ENCODE peak calls at places on chromosomes 11 and 22, in nine cellular contexts. One of them, this sample, is unnamed.
A peak's percentile ranks its signal among the peaks of the same experiment; 100 is the strongest.

GRCh38 chr11:129853508-129854228 is 38.0 kb downstream of the TMEM45B start:
- DNase-seq in KG1: no peak
- DNase-seq in ovary: peak; percentile 47
- DNase-seq in NCI-H187: peak; percentile 86
- DNase-seq in CD4-positive, alpha-beta T cell: peak; percentile 84
- DNase-seq in NCI-H748 treated with DMSO at 0.1 percent for 48 hours: peak; percentile 82
- DNase-seq in HS-5: no peak
- DNase-seq in AG09319: peak; percentile 27
- DNase-seq in mucosa of gallbladder: peak; percentile 83
- DNase-seq in this sample: no peak

GRCh38 chr11:75279273-75279672 is 38.7 kb downstream of the TPBGL start:
- DNase-seq in mucosa of gallbladder: no peak
- DNase-seq in ovary: no peak
- DNase-seq in NCI-H748 treated with DMSO at 0.1 percent for 48 hours: no peak
- DNase-seq in CD4-positive, alpha-beta T cell: no peak
- DNase-seq in AG09319: no peak
- DNase-seq in HS-5: no peak
- DNase-seq in KG1: no peak
- DNase-seq in NCI-H187: no peak
- DNase-seq in this sample: no peak

GRCh38 chr11:11620966-11621880 is 582 bp downstream of the GALNT18 start:
- DNase-seq in NCI-H187: no peak
- DNase-seq in HS-5: no peak
- DNase-seq in ovary: peak; percentile 37
- DNase-seq in CD4-positive, alpha-beta T cell: no peak
- DNase-seq in NCI-H748 treated with DMSO at 0.1 percent for 48 hours: peak; percentile 58
- DNase-seq in KG1: peak; percentile 74
- DNase-seq in mucosa of gallbladder: peak; percentile 29
- DNase-seq in AG09319: no peak
- DNase-seq in this sample: no peak

GRCh38 chr11:47020793-47021624 is 84.4 kb downstream of the CSTPP1 start:
- DNase-seq in NCI-H187: no peak
- DNase-seq in CD4-positive, alpha-beta T cell: no peak
- DNase-seq in AG09319: no peak
- DNase-seq in HS-5: no peak
- DNase-seq in NCI-H748 treated with DMSO at 0.1 percent for 48 hours: peak; percentile 26
- DNase-seq in KG1: no peak
- DNase-seq in mucosa of gallbladder: no peak
- DNase-seq in ovary: no peak
- DNase-seq in this sample: no peak

GRCh38 chr11:15158351-15159015 is 43.8 kb downstream of the INSC start:
- DNase-seq in CD4-positive, alpha-beta T cell: no peak
- DNase-seq in AG09319: no peak
- DNase-seq in ovary: no peak
- DNase-seq in HS-5: peak; percentile 46
- DNase-seq in KG1: no peak
- DNase-seq in NCI-H187: no peak
- DNase-seq in mucosa of gallbladder: no peak
- DNase-seq in NCI-H748 treated with DMSO at 0.1 percent for 48 hours: no peak
- DNase-seq in this sample: no peak

GRCh38 chr11:119907934-119908760 is 179.1 kb upstream of the NECTIN1 start:
- DNase-seq in CD4-positive, alpha-beta T cell: no peak
- DNase-seq in ovary: no peak
- DNase-seq in mucosa of gallbladder: no peak
- DNase-seq in NCI-H748 treated with DMSO at 0.1 percent for 48 hours: no peak
- DNase-seq in HS-5: no peak
- DNase-seq in AG09319: no peak
- DNase-seq in KG1: no peak
- DNase-seq in NCI-H187: no peak
- DNase-seq in this sample: no peak

GRCh38 chr11:114953039-114953438 is 274.7 kb downstream of the NXPE2 start:
- DNase-seq in mucosa of gallbladder: no peak
- DNase-seq in KG1: no peak
- DNase-seq in NCI-H748 treated with DMSO at 0.1 percent for 48 hours: peak; percentile 1
- DNase-seq in ovary: no peak
- DNase-seq in HS-5: no peak
- DNase-seq in CD4-positive, alpha-beta T cell: no peak
- DNase-seq in AG09319: no peak
- DNase-seq in NCI-H187: no peak
- DNase-seq in this sample: no peak

GRCh38 chr11:17352925-17353227 is 1.3 kb downstream of the NCR3LG1 start:
- DNase-seq in NCI-H748 treated with DMSO at 0.1 percent for 48 hours: peak; percentile 82
- DNase-seq in AG09319: no peak
- DNase-seq in ovary: peak; percentile 40
- DNase-seq in CD4-positive, alpha-beta T cell: no peak
- DNase-seq in NCI-H187: peak; percentile 23
- DNase-seq in KG1: no peak
- DNase-seq in HS-5: no peak
- DNase-seq in mucosa of gallbladder: peak; percentile 26
- DNase-seq in this sample: peak; percentile 30

GRCh38 chr11:94924074-94925031 is 49.0 kb downstream of the CWC15 start:
- DNase-seq in mucosa of gallbladder: no peak
- DNase-seq in ovary: no peak
- DNase-seq in NCI-H748 treated with DMSO at 0.1 percent for 48 hours: no peak
- DNase-seq in NCI-H187: no peak
- DNase-seq in KG1: no peak
- DNase-seq in CD4-positive, alpha-beta T cell: peak; percentile 9
- DNase-seq in HS-5: no peak
- DNase-seq in AG09319: no peak
- DNase-seq in this sample: no peak

GRCh38 chr11:28089378-28089777 is 18.6 kb downstream of the KIF18A start:
- DNase-seq in KG1: no peak
- DNase-seq in HS-5: no peak
- DNase-seq in NCI-H187: no peak
- DNase-seq in ovary: no peak
- DNase-seq in NCI-H748 treated with DMSO at 0.1 percent for 48 hours: no peak
- DNase-seq in AG09319: no peak
- DNase-seq in mucosa of gallbladder: no peak
- DNase-seq in CD4-positive, alpha-beta T cell: no peak
- DNase-seq in this sample: no peak

GRCh38 chr11:73249858-73250773 is 22.0 kb upstream of the P2RY6 start:
- DNase-seq in CD4-positive, alpha-beta T cell: no peak
- DNase-seq in NCI-H187: no peak
- DNase-seq in ovary: no peak
- DNase-seq in AG09319: no peak
- DNase-seq in mucosa of gallbladder: no peak
- DNase-seq in KG1: no peak
- DNase-seq in NCI-H748 treated with DMSO at 0.1 percent for 48 hours: no peak
- DNase-seq in HS-5: no peak
- DNase-seq in this sample: no peak

GRCh38 chr11:19869946-19870589 is 157.4 kb downstream of the NAV2 start:
- DNase-seq in NCI-H748 treated with DMSO at 0.1 percent for 48 hours: no peak
- DNase-seq in mucosa of gallbladder: no peak
- DNase-seq in KG1: no peak
- DNase-seq in HS-5: no peak
- DNase-seq in NCI-H187: no peak
- DNase-seq in CD4-positive, alpha-beta T cell: no peak
- DNase-seq in AG09319: no peak
- DNase-seq in ovary: no peak
- DNase-seq in this sample: no peak

GRCh38 chr11:9808943-9809342 is 145.1 kb downstream of the SWAP70 start:
- DNase-seq in ovary: no peak
- DNase-seq in CD4-positive, alpha-beta T cell: no peak
- DNase-seq in NCI-H748 treated with DMSO at 0.1 percent for 48 hours: no peak
- DNase-seq in HS-5: no peak
- DNase-seq in NCI-H187: no peak
- DNase-seq in mucosa of gallbladder: no peak
- DNase-seq in KG1: no peak
- DNase-seq in AG09319: no peak
- DNase-seq in this sample: no peak

GRCh38 chr11:33775832-33776231 is 1.5 kb upstream of the FBXO3 start:
- DNase-seq in CD4-positive, alpha-beta T cell: no peak
- DNase-seq in NCI-H748 treated with DMSO at 0.1 percent for 48 hours: no peak
- DNase-seq in KG1: no peak
- DNase-seq in AG09319: no peak
- DNase-seq in ovary: no peak
- DNase-seq in mucosa of gallbladder: no peak
- DNase-seq in HS-5: no peak
- DNase-seq in NCI-H187: no peak
- DNase-seq in this sample: no peak

GRCh38 chr11:124834526-124835190 is 30.6 kb upstream of the ROBO3 start:
- DNase-seq in ovary: no peak
- DNase-seq in NCI-H187: no peak
- DNase-seq in AG09319: no peak
- DNase-seq in mucosa of gallbladder: no peak
- DNase-seq in KG1: no peak
- DNase-seq in HS-5: no peak
- DNase-seq in NCI-H748 treated with DMSO at 0.1 percent for 48 hours: no peak
- DNase-seq in CD4-positive, alpha-beta T cell: no peak
- DNase-seq in this sample: no peak

GRCh38 chr22:20026996-20027601 is 6.2 kb downstream of the TANGO2 start:
- DNase-seq in HS-5: no peak
- DNase-seq in AG09319: no peak
- DNase-seq in ovary: no peak
- DNase-seq in mucosa of gallbladder: no peak
- DNase-seq in NCI-H187: no peak
- DNase-seq in KG1: no peak
- DNase-seq in NCI-H748 treated with DMSO at 0.1 percent for 48 hours: no peak
- DNase-seq in CD4-positive, alpha-beta T cell: no peak
- DNase-seq in this sample: no peak

GRCh38 chr11:67275606-67276409 is 9.5 kb downstream of the GRK2 start:
- DNase-seq in AG09319: no peak
- DNase-seq in NCI-H187: no peak
- DNase-seq in mucosa of gallbladder: no peak
- DNase-seq in CD4-positive, alpha-beta T cell: no peak
- DNase-seq in ovary: peak; percentile 23
- DNase-seq in HS-5: no peak
- DNase-seq in NCI-H748 treated with DMSO at 0.1 percent for 48 hours: no peak
- DNase-seq in KG1: no peak
- DNase-seq in this sample: no peak

GRCh38 chr22:44540756-44541670 is 43.0 kb upstream of the RTL6 start:
- DNase-seq in CD4-positive, alpha-beta T cell: no peak
- DNase-seq in NCI-H187: no peak
- DNase-seq in NCI-H748 treated with DMSO at 0.1 percent for 48 hours: no peak
- DNase-seq in AG09319: no peak
- DNase-seq in HS-5: no peak
- DNase-seq in KG1: no peak
- DNase-seq in ovary: no peak
- DNase-seq in mucosa of gallbladder: no peak
- DNase-seq in this sample: no peak

GRCh38 chr11:121829159-121829643 is 286.8 kb downstream of the BLID start:
- DNase-seq in AG09319: peak; percentile 91
- DNase-seq in NCI-H748 treated with DMSO at 0.1 percent for 48 hours: no peak
- DNase-seq in NCI-H187: no peak
- DNase-seq in CD4-positive, alpha-beta T cell: no peak
- DNase-seq in mucosa of gallbladder: no peak
- DNase-seq in HS-5: peak; percentile 98
- DNase-seq in ovary: no peak
- DNase-seq in KG1: no peak
- DNase-seq in this sample: no peak

GRCh38 chr11:2130881-2131352 is 8.3 kb downstream of the IGF2 start:
- DNase-seq in NCI-H748 treated with DMSO at 0.1 percent for 48 hours: no peak
- DNase-seq in mucosa of gallbladder: no peak
- DNase-seq in ovary: no peak
- DNase-seq in KG1: no peak
- DNase-seq in CD4-positive, alpha-beta T cell: no peak
- DNase-seq in NCI-H187: no peak
- DNase-seq in AG09319: no peak
- DNase-seq in HS-5: no peak
- DNase-seq in this sample: no peak

GRCh38 chr11:125165664-125166346 is 1.3 kb downstream of the PKNOX2 start:
- DNase-seq in NCI-H748 treated with DMSO at 0.1 percent for 48 hours: no peak
- DNase-seq in HS-5: no peak
- DNase-seq in CD4-positive, alpha-beta T cell: no peak
- DNase-seq in mucosa of gallbladder: no peak
- DNase-seq in NCI-H187: no peak
- DNase-seq in ovary: no peak
- DNase-seq in AG09319: no peak
- DNase-seq in KG1: no peak
- DNase-seq in this sample: no peak

GRCh38 chr11:67539588-67539987 is 16.3 kb upstream of the CABP2 start:
- DNase-seq in CD4-positive, alpha-beta T cell: no peak
- DNase-seq in HS-5: no peak
- DNase-seq in mucosa of gallbladder: no peak
- DNase-seq in AG09319: no peak
- DNase-seq in NCI-H748 treated with DMSO at 0.1 percent for 48 hours: no peak
- DNase-seq in KG1: no peak
- DNase-seq in NCI-H187: no peak
- DNase-seq in ovary: no peak
- DNase-seq in this sample: no peak

GRCh38 chr22:50613291-50613981 is 12.8 kb downstream of the MAPK8IP2 start:
- DNase-seq in KG1: no peak
- DNase-seq in ovary: peak; percentile 54
- DNase-seq in NCI-H187: no peak
- DNase-seq in NCI-H748 treated with DMSO at 0.1 percent for 48 hours: peak; percentile 8
- DNase-seq in HS-5: no peak
- DNase-seq in CD4-positive, alpha-beta T cell: no peak
- DNase-seq in AG09319: no peak
- DNase-seq in mucosa of gallbladder: peak; percentile 74
- DNase-seq in this sample: no peak

GRCh38 chr22:26573026-26573662 is 16.8 kb downstream of the TPST2 start:
- DNase-seq in NCI-H748 treated with DMSO at 0.1 percent for 48 hours: no peak
- DNase-seq in ovary: no peak
- DNase-seq in NCI-H187: no peak
- DNase-seq in CD4-positive, alpha-beta T cell: no peak
- DNase-seq in HS-5: no peak
- DNase-seq in mucosa of gallbladder: peak; percentile 51
- DNase-seq in AG09319: no peak
- DNase-seq in KG1: peak; percentile 52
- DNase-seq in this sample: no peak

GRCh38 chr11:106956887-106957505 is 61.3 kb downstream of the GUCY1A2 start:
- DNase-seq in ovary: no peak
- DNase-seq in NCI-H187: no peak
- DNase-seq in NCI-H748 treated with DMSO at 0.1 percent for 48 hours: no peak
- DNase-seq in KG1: no peak
- DNase-seq in CD4-positive, alpha-beta T cell: no peak
- DNase-seq in AG09319: no peak
- DNase-seq in HS-5: no peak
- DNase-seq in mucosa of gallbladder: no peak
- DNase-seq in this sample: no peak

GRCh38 chr22:39808087-39808486 is 85.5 kb downstream of the ENTHD1 start:
- DNase-seq in NCI-H748 treated with DMSO at 0.1 percent for 48 hours: no peak
- DNase-seq in NCI-H187: no peak
- DNase-seq in KG1: no peak
- DNase-seq in HS-5: no peak
- DNase-seq in mucosa of gallbladder: no peak
- DNase-seq in CD4-positive, alpha-beta T cell: no peak
- DNase-seq in ovary: no peak
- DNase-seq in AG09319: no peak
- DNase-seq in this sample: peak; percentile 8

GRCh38 chr11:65047581-65048422 is 6.8 kb downstream of the SAC3D1 start:
- DNase-seq in HS-5: no peak
- DNase-seq in KG1: no peak
- DNase-seq in AG09319: no peak
- DNase-seq in mucosa of gallbladder: no peak
- DNase-seq in CD4-positive, alpha-beta T cell: no peak
- DNase-seq in NCI-H187: no peak
- DNase-seq in ovary: peak; percentile 46
- DNase-seq in NCI-H748 treated with DMSO at 0.1 percent for 48 hours: no peak
- DNase-seq in this sample: no peak

GRCh38 chr11:83827940-83828554 is 541.9 kb upstream of the CCDC90B start:
- DNase-seq in ovary: no peak
- DNase-seq in CD4-positive, alpha-beta T cell: no peak
- DNase-seq in KG1: peak; percentile 12
- DNase-seq in NCI-H748 treated with DMSO at 0.1 percent for 48 hours: peak; percentile 3
- DNase-seq in AG09319: no peak
- DNase-seq in mucosa of gallbladder: no peak
- DNase-seq in HS-5: peak; percentile 25
- DNase-seq in NCI-H187: peak; percentile 3
- DNase-seq in this sample: no peak

GRCh38 chr22:39717099-39717498 is 146.5 kb downstream of the CACNA1I start:
- DNase-seq in HS-5: no peak
- DNase-seq in AG09319: no peak
- DNase-seq in CD4-positive, alpha-beta T cell: no peak
- DNase-seq in ovary: no peak
- DNase-seq in NCI-H187: no peak
- DNase-seq in KG1: no peak
- DNase-seq in mucosa of gallbladder: no peak
- DNase-seq in NCI-H748 treated with DMSO at 0.1 percent for 48 hours: no peak
- DNase-seq in this sample: no peak

GRCh38 chr11:118521892-118522311 is 5.4 kb upstream of the TTC36 start:
- DNase-seq in mucosa of gallbladder: no peak
- DNase-seq in NCI-H187: no peak
- DNase-seq in ovary: peak; percentile 42
- DNase-seq in CD4-positive, alpha-beta T cell: no peak
- DNase-seq in HS-5: no peak
- DNase-seq in KG1: no peak
- DNase-seq in AG09319: no peak
- DNase-seq in NCI-H748 treated with DMSO at 0.1 percent for 48 hours: no peak
- DNase-seq in this sample: no peak

GRCh38 chr11:128772814-128773213 is 78.9 kb downstream of the FLI1 start:
- DNase-seq in KG1: no peak
- DNase-seq in HS-5: no peak
- DNase-seq in ovary: no peak
- DNase-seq in AG09319: no peak
- DNase-seq in NCI-H748 treated with DMSO at 0.1 percent for 48 hours: no peak
- DNase-seq in NCI-H187: peak; percentile 27
- DNase-seq in mucosa of gallbladder: peak; percentile 53
- DNase-seq in CD4-positive, alpha-beta T cell: peak; percentile 42
- DNase-seq in this sample: no peak

This sample was measured in stimulated activated CD8-positive, alpha-beta memory T cell treated with anti-CD3 and anti-CD28 coated beads, Interleukin-15, amount 100 ng/mL, for 48 hours.